ENCODE peak calls at places on chromosomes 1 and 21, in ten cellular contexts. R, P, N, X, F, L, H, S, B and T are unnamed samples.
A peak's percentile ranks its signal among the peaks of the same experiment; 100 is the strongest.

GRCh38 chr1:54069792-54070548 is 16.6 kb downstream of the TCEANC2 start:
- DNase-seq in L (peak; percentile 50), R (no peak), X (peak; percentile 79), B (peak; percentile 55), F (peak; percentile 73), H (peak; percentile 20), P (peak; percentile 65), S (peak; percentile 85), N (peak; percentile 19), T (no peak)

GRCh38 chr1:46280092-46280491 is 23.3 kb downstream of the LRRC41 start:
- DNase-seq in L (no peak), P (no peak), N (no peak), X (no peak), S (no peak), B (no peak), R (no peak), F (no peak), H (no peak), T (no peak)

GRCh38 chr21:39392981-39393380 is 44.1 kb upstream of the HMGN1 start:
- DNase-seq in F (no peak), P (no peak), H (no peak), X (no peak), N (no peak), R (no peak), L (no peak), S (no peak), B (no peak), T (no peak)

GRCh38 chr1:156709031-156709430 is 3.6 kb upstream of the CRABP2 start:
- DNase-seq in S (no peak), F (no peak), B (no peak), R (no peak), X (no peak), N (no peak), H (no peak), L (no peak), P (no peak), T (no peak)

GRCh38 chr1:232974971-232975370 is 24.6 kb downstream of the NTPCR start:
- DNase-seq in R (no peak), S (no peak), B (no peak), N (no peak), P (no peak), F (no peak), L (peak; percentile 13), X (no peak), H (no peak), T (no peak)

GRCh38 chr1:176206006-176206960 is 803 bp downstream of the COP1 start:
- DNase-seq in N (peak; percentile 30), R (peak; percentile 51), S (peak; percentile 55), P (peak; percentile 46), H (no peak), X (peak; percentile 18), F (peak; percentile 27), L (peak; percentile 57), B (peak; percentile 40), T (no peak)

GRCh38 chr1:154220970-154221814 is 437 bp downstream of the UBAP2L start:
- DNase-seq in N (peak; percentile 34), H (peak; percentile 67), R (peak; percentile 66), B (peak; percentile 17), P (peak; percentile 69), F (peak; percentile 42), X (no peak), L (peak; percentile 51), S (peak; percentile 61), T (peak; percentile 69)

GRCh38 chr21:45920824-45921600 is 60.6 kb upstream of the COL6A1 start:
- DNase-seq in L (peak; percentile 23), B (no peak), N (no peak), S (no peak), P (no peak), X (no peak), F (no peak), H (no peak), R (no peak), T (no peak)

GRCh38 chr1:37243368-37244082 is 209.2 kb upstream of the GRIK3 start:
- DNase-seq in R (no peak), P (no peak), H (no peak), X (no peak), B (no peak), L (no peak), F (no peak), S (no peak), N (no peak), T (no peak)

GRCh38 chr1:32101233-32101681 is 6.6 kb upstream of the KPNA6 start:
- DNase-seq in N (no peak), H (no peak), S (no peak), F (peak; percentile 52), L (peak; percentile 81), B (peak; percentile 71), R (no peak), X (peak; percentile 53), P (no peak), T (no peak)

GRCh38 chr1:166933137-166933536 is 42.2 kb downstream of the ILDR2 start:
- DNase-seq in R (no peak), S (no peak), X (no peak), F (no peak), H (no peak), B (no peak), P (no peak), N (no peak), L (no peak), T (no peak)

GRCh38 chr1:197774691-197775281 is 494 bp downstream of the DENND1B start:
- DNase-seq in P (peak; percentile 54), F (peak; percentile 51), R (peak; percentile 58), N (peak; percentile 39), X (no peak), S (peak; percentile 65), L (peak; percentile 56), H (peak; percentile 47), B (peak; percentile 28), T (peak; percentile 27)

GRCh38 chr1:118998171-118998570 is 10.0 kb upstream of the TBX15 start:
- DNase-seq in S (no peak), L (no peak), F (no peak), B (no peak), H (no peak), N (no peak), X (no peak), P (no peak), R (no peak), T (no peak)